ENCODE peak calls at places on chromosomes 2 and 18, in five cellular contexts. One of them, this sample, is unnamed.

GRCh38 chr18:59267511-59268126 is 5.6 kb downstream of the RAX start:
- DNase-seq in GM12891: no peak
- DNase-seq in K562: no peak
- DNase-seq in H1: no peak
- DNase-seq in GM12878: no peak
- DNase-seq in this sample: no peak

GRCh38 chr2:149388120-149388816 is 57.9 kb downstream of the LYPD6 start:
- DNase-seq in GM12891: no peak
- DNase-seq in K562: no peak
- DNase-seq in H1: peak
- DNase-seq in GM12878: no peak
- DNase-seq in this sample: no peak

GRCh38 chr2:214484239-214484638 is 73.4 kb downstream of the VWC2L start:
- DNase-seq in GM12891: no peak
- DNase-seq in K562: no peak
- DNase-seq in H1: no peak
- DNase-seq in GM12878: no peak
- DNase-seq in this sample: no peak

GRCh38 chr18:74539289-74539688 is 5.0 kb downstream of the CNDP1 start:
- DNase-seq in GM12891: no peak
- DNase-seq in K562: no peak
- DNase-seq in H1: no peak
- DNase-seq in GM12878: no peak
- DNase-seq in this sample: no peak

GRCh38 chr18:62625019-62625418 is 90.3 kb upstream of the PHLPP1 start:
- DNase-seq in GM12891: no peak
- DNase-seq in K562: no peak
- DNase-seq in H1: no peak
- DNase-seq in GM12878: no peak
- DNase-seq in this sample: no peak

GRCh38 chr2:64204006-64204632 is 59.9 kb upstream of the PELI1 start:
- DNase-seq in GM12891: no peak
- DNase-seq in K562: no peak
- DNase-seq in H1: no peak
- DNase-seq in GM12878: peak
- DNase-seq in this sample: no peak

GRCh38 chr2:6452702-6453481 is 412.8 kb downstream of the CMPK2 start:
- DNase-seq in GM12891: no peak
- DNase-seq in K562: no peak
- DNase-seq in H1: peak
- DNase-seq in GM12878: no peak
- DNase-seq in this sample: no peak

GRCh38 chr2:120650022-120650644 is 85.5 kb upstream of the GLI2 start:
- DNase-seq in GM12891: no peak
- DNase-seq in K562: no peak
- DNase-seq in H1: no peak
- DNase-seq in GM12878: no peak
- DNase-seq in this sample: no peak

GRCh38 chr18:59085797-59086196 is 53.9 kb upstream of the SEC11C start:
- DNase-seq in GM12891: no peak
- DNase-seq in K562: no peak
- DNase-seq in H1: no peak
- DNase-seq in GM12878: no peak
- DNase-seq in this sample: no peak

GRCh38 chr2:219629976-219630695 is 2.7 kb downstream of the SLC4A3 start:
- DNase-seq in GM12891: no peak
- DNase-seq in K562: no peak
- DNase-seq in H1: no peak
- DNase-seq in GM12878: no peak
- DNase-seq in this sample: no peak

GRCh38 chr2:158486150-158486969 is 29.6 kb downstream of the PKP4 start:
- DNase-seq in GM12891: no peak
- DNase-seq in K562: no peak
- DNase-seq in H1: no peak
- DNase-seq in GM12878: no peak
- DNase-seq in this sample: no peak

GRCh38 chr18:5294618-5295230 is 802 bp downstream of the ZBTB14 start:
- DNase-seq in GM12891: no peak
- DNase-seq in K562: no peak
- DNase-seq in H1: no peak
- DNase-seq in GM12878: no peak
- DNase-seq in this sample: no peak

GRCh38 chr18:22185723-22186386 is 16.5 kb downstream of the GATA6 start:
- DNase-seq in GM12891: no peak
- DNase-seq in K562: no peak
- DNase-seq in H1: no peak
- DNase-seq in GM12878: no peak
- DNase-seq in this sample: no peak

GRCh38 chr2:160952462-160952861 is 207.8 kb upstream of the TANK start:
- DNase-seq in GM12891: no peak
- DNase-seq in K562: no peak
- DNase-seq in H1: no peak
- DNase-seq in GM12878: no peak
- DNase-seq in this sample: no peak

GRCh38 chr2:5697554-5697953 is 5.4 kb downstream of the SOX11 start:
- DNase-seq in GM12891: no peak
- DNase-seq in K562: no peak
- DNase-seq in H1: no peak
- DNase-seq in GM12878: no peak
- DNase-seq in this sample: no peak

GRCh38 chr2:105804266-105804665 is 59.6 kb downstream of the NCK2 start:
- DNase-seq in GM12891: no peak
- DNase-seq in K562: no peak
- DNase-seq in H1: no peak
- DNase-seq in GM12878: no peak
- DNase-seq in this sample: no peak

GRCh38 chr2:169110919-169111318 is 41.6 kb downstream of the DHRS9 start:
- DNase-seq in GM12891: no peak
- DNase-seq in K562: no peak
- DNase-seq in H1: no peak
- DNase-seq in GM12878: no peak
- DNase-seq in this sample: no peak

GRCh38 chr18:64037812-64038414 is 68.0 kb downstream of the SERPINB8 start:
- DNase-seq in GM12891: no peak
- DNase-seq in K562: peak
- DNase-seq in H1: no peak
- DNase-seq in GM12878: no peak
- DNase-seq in this sample: no peak

GRCh38 chr2:30334738-30335426 is 103.5 kb downstream of the LBH start:
- DNase-seq in GM12891: no peak
- DNase-seq in K562: no peak
- DNase-seq in H1: no peak
- DNase-seq in GM12878: peak
- DNase-seq in this sample: no peak

GRCh38 chr18:51107082-51107481 is 77.1 kb downstream of the SMAD4 start:
- DNase-seq in GM12891: no peak
- DNase-seq in K562: no peak
- DNase-seq in H1: no peak
- DNase-seq in GM12878: no peak
- DNase-seq in this sample: no peak

GRCh38 chr2:20025065-20025786 is 12.8 kb upstream of the MATN3 start:
- DNase-seq in GM12891: no peak
- DNase-seq in K562: no peak
- DNase-seq in H1: no peak
- DNase-seq in GM12878: no peak
- DNase-seq in this sample: no peak

GRCh38 chr18:36732264-36732663 is 96.5 kb downstream of the TPGS2 start:
- DNase-seq in GM12891: no peak
- DNase-seq in K562: no peak
- DNase-seq in H1: no peak
- DNase-seq in GM12878: no peak
- DNase-seq in this sample: no peak

GRCh38 chr2:17962874-17963273 is 84.4 kb downstream of the KCNS3 start:
- DNase-seq in GM12891: no peak
- DNase-seq in K562: no peak
- DNase-seq in H1: no peak
- DNase-seq in GM12878: no peak
- DNase-seq in this sample: no peak

GRCh38 chr2:88028931-88029330 is 12.6 kb upstream of the RNU2-63P start:
- DNase-seq in GM12891: no peak
- DNase-seq in K562: no peak
- DNase-seq in H1: no peak
- DNase-seq in GM12878: no peak
- DNase-seq in this sample: no peak

GRCh38 chr2:241128266-241128665 is 21.0 kb downstream of the PASK start:
- DNase-seq in GM12891: no peak
- DNase-seq in K562: no peak
- DNase-seq in H1: no peak
- DNase-seq in GM12878: no peak
- DNase-seq in this sample: no peak

GRCh38 chr2:159617080-159617479 is 732 bp upstream of the BAZ2B start:
- DNase-seq in GM12891: no peak
- DNase-seq in K562: no peak
- DNase-seq in H1: no peak
- DNase-seq in GM12878: no peak
- DNase-seq in this sample: no peak

GRCh38 chr18:46497129-46497528 is 159.9 kb downstream of the LOXHD1 start:
- DNase-seq in GM12891: no peak
- DNase-seq in K562: peak
- DNase-seq in H1: no peak
- DNase-seq in GM12878: no peak
- DNase-seq in this sample: no peak

GRCh38 chr2:175732523-175732922 is 269.5 kb downstream of the LNPK start:
- DNase-seq in GM12891: no peak
- DNase-seq in K562: no peak
- DNase-seq in H1: no peak
- DNase-seq in GM12878: no peak
- DNase-seq in this sample: no peak

GRCh38 chr18:76455015-76455676 is 39.9 kb downstream of the ZNF516 start:
- DNase-seq in GM12891: no peak
- DNase-seq in K562: no peak
- DNase-seq in H1: no peak
- DNase-seq in GM12878: no peak
- DNase-seq in this sample: no peak

GRCh38 chr2:27809761-27810241 is 38.3 kb downstream of the MRPL33 start:
- DNase-seq in GM12891: no peak
- DNase-seq in K562: no peak
- DNase-seq in H1: no peak
- DNase-seq in GM12878: no peak
- DNase-seq in this sample: no peak

GRCh38 chr2:122451040-122451439 is 695.6 kb downstream of the TSN start:
- DNase-seq in GM12891: no peak
- DNase-seq in K562: peak
- DNase-seq in H1: no peak
- DNase-seq in GM12878: no peak
- DNase-seq in this sample: no peak

GRCh38 chr2:218671077-218671653 is 637 bp downstream of the RNF25 start:
- DNase-seq in GM12891: no peak
- DNase-seq in K562: peak
- DNase-seq in H1: no peak
- DNase-seq in GM12878: no peak
- DNase-seq in this sample: no peak

GRCh38 chr2:190713476-190713875 is 64.6 kb downstream of the NAB1 start:
- DNase-seq in GM12891: no peak
- DNase-seq in K562: no peak
- DNase-seq in H1: no peak
- DNase-seq in GM12878: no peak
- DNase-seq in this sample: no peak

GRCh38 chr2:59353301-59353921 is 1112.3 kb upstream of the FANCL start:
- DNase-seq in GM12891: no peak
- DNase-seq in K562: no peak
- DNase-seq in H1: no peak
- DNase-seq in GM12878: no peak
- DNase-seq in this sample: no peak

GRCh38 chr2:206688992-206689391 is 29.2 kb downstream of the DYTN start:
- DNase-seq in GM12891: no peak
- DNase-seq in K562: no peak
- DNase-seq in H1: no peak
- DNase-seq in GM12878: no peak
- DNase-seq in this sample: no peak
- TF ChIP-seq POLR2AphosphoS5 in GM12891: no peak
- TF ChIP-seq POLR2AphosphoS5 in K562: no peak
- TF ChIP-seq POLR2AphosphoS5 in H1: no peak
- TF ChIP-seq POLR2AphosphoS5 in GM12878: no peak
- TF ChIP-seq POLR2AphosphoS5 in this sample: no peak

DNA sequence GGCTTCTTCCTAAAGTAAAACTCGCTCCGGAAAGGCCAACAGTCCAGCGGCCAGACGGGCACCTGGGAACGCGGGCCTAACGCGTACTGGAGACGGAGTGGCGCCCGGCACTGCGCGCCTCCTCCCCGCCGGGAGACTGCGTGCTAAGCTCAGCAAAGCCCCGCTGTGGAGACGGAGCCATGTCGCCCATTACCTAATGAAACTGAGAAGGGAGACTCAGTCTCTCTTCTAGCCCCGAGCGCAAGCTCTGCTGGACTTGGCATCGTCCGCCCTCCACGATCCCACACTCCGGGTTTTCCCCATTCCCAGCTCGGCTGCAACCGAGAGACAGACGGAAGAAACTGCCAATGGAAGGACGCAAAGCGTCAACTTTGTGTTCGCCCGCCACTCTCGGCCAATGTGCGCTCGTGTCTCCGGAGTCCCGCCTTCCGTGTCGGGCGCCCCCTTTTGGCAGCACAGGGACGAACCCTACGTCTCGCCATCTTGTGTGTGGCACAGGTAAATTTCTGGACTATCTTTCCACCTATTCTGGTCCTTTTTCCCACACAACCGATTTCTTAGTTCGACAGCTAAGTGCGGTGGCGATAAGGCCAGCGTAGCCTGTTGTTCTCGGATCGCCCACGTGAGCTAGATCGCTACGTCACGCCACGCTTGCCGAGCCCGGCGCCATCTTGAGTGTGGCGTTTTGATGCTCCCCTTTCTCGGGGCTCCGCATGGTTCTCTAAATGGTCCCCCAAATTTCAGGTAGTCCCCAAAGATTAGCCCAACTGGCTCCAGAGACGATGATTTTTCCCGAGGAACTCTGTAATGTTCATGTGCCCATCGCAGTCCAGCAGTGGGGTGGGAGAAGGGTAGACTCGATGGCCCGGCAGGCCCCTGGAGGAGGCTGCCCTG is 1.3 kb upstream of the PTMA start:
- DNase-seq in GM12891: peak
- DNase-seq in K562: peak
- DNase-seq in H1: peak
- DNase-seq in GM12878: peak
- DNase-seq in this sample: peak
- TF ChIP-seq POLR2A in GM12891: peak
- TF ChIP-seq POLR2A in K562: peak
- TF ChIP-seq POLR2A in H1: no peak
- TF ChIP-seq POLR2A in GM12878: no peak
- TF ChIP-seq POLR2A in this sample: peak

GRCh38 chr2:33212151-33212550 is 264.3 kb upstream of the RASGRP3 start:
- DNase-seq in GM12891: no peak
- DNase-seq in K562: peak
- DNase-seq in H1: no peak
- DNase-seq in GM12878: no peak
- DNase-seq in this sample: no peak
- TF ChIP-seq TAF1 in GM12891: no peak
- TF ChIP-seq TAF1 in K562: no peak
- TF ChIP-seq TAF1 in H1: no peak
- TF ChIP-seq TAF1 in GM12878: no peak
- TF ChIP-seq TAF1 in this sample: no peak

DNA sequence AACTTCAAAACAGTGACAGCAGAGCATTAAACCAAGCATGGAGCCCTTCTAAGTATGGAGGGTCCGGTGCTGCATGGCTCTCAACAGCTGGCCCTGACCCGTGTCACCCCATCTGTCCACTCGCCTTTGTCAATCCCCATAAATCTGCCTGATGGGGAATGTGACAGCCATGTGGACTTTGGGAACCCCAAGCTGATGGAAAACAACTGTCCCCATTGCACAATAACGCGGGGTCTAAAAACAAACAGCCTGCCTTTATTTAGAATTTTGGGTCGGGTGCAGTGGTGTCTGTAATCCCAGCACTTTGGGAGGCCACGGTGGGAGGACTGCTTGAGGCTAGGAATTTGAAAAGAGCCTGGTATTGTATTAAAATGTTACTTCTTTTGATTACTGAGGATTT is 17.1 kb upstream of the THADA start:
- DNase-seq in GM12891: no peak
- DNase-seq in K562: no peak
- DNase-seq in H1: no peak
- DNase-seq in GM12878: no peak
- DNase-seq in this sample: no peak
- TF ChIP-seq POLR2AphosphoS5 in GM12891: no peak
- TF ChIP-seq POLR2AphosphoS5 in K562: no peak
- TF ChIP-seq POLR2AphosphoS5 in H1: no peak
- TF ChIP-seq POLR2AphosphoS5 in GM12878: no peak
- TF ChIP-seq POLR2AphosphoS5 in this sample: no peak

This sample was measured in GM12892.